ENCODE peak calls at places on chromosomes 2 and 18, in seven cellular contexts. I, S, T, F, W, R and E are unnamed samples.

GRCh38 chr2:96329870-96330269 is 4.8 kb downstream of the ITPRIPL1 start:
- ATAC-seq in F (no peak), W (no peak), I (no peak), R (no peak), S (no peak), T (no peak), E (no peak)

GRCh38 chr2:143217512-143218136 is 88.4 kb downstream of the ARHGAP15 start:
- ATAC-seq in R (peak; percentile 65), S (no peak), T (no peak), I (peak; percentile 16), W (peak; percentile 44), F (no peak), E (no peak)

GRCh38 chr18:1103567-1103966 is 198.9 kb downstream of the ADCYAP1 start:
- ATAC-seq in T (no peak), I (no peak), S (no peak), R (no peak), F (no peak), W (no peak), E (no peak)

GRCh38 chr2:161161074-161161577 is 898 bp downstream of the TANK start:
- ATAC-seq in S (peak; percentile 4), T (no peak), W (peak; percentile 55), I (peak; percentile 49), F (no peak), R (peak; percentile 41), E (no peak)

GRCh38 chr2:30325542-30326328 is 94.4 kb downstream of the LBH start:
- ATAC-seq in T (no peak), F (no peak), S (no peak), R (peak; percentile 85), W (no peak), I (no peak), E (peak; percentile 67)

GRCh38 chr18:78638889-78639596 is 340.6 kb upstream of the SALL3 start:
- ATAC-seq in W (no peak), R (no peak), T (no peak), S (no peak), I (no peak), F (no peak), E (no peak)

GRCh38 chr2:231245253-231246094 is 47.0 kb downstream of the ARMC9 start:
- ATAC-seq in T (no peak), I (peak; percentile 41), W (no peak), F (peak; percentile 57), R (no peak), S (peak; percentile 72), E (no peak)

GRCh38 chr2:218003994-218004419 is 1.2 kb upstream of the TNS1 start:
- ATAC-seq in F (peak; percentile 92), S (no peak), W (peak; percentile 34), T (peak; percentile 87), R (peak; percentile 55), I (no peak), E (peak; percentile 25)

GRCh38 chr2:232449964-232450363 is 6.0 kb upstream of the ALPI start:
- ATAC-seq in F (no peak), I (no peak), W (no peak), R (peak; percentile 27), S (peak; percentile 38), T (no peak), E (no peak)

GRCh38 chr2:232633413-232634318 is at the start of gene EFHD1:
- ATAC-seq in R (peak; percentile 87), W (peak; percentile 92), S (peak; percentile 91), F (peak; percentile 92), I (peak; percentile 84), T (peak; percentile 91), E (peak; percentile 78)

GRCh38 chr2:9167718-9168657 is 38.6 kb upstream of the ASAP2 start:
- ATAC-seq in R (no peak), W (no peak), F (no peak), I (no peak), T (no peak), S (no peak), E (no peak)

GRCh38 chr2:239142806-239143205 is 258.0 kb downstream of the HDAC4 start:
- ATAC-seq in I (no peak), S (no peak), R (no peak), W (no peak), F (no peak), T (no peak), E (no peak)

GRCh38 chr2:196171946-196172345 is 568 bp upstream of the STK17B start:
- ATAC-seq in T (no peak), I (no peak), S (peak; percentile 5), R (peak; percentile 2), F (no peak), W (peak; percentile 2), E (peak; percentile 0)

GRCh38 chr2:222427606-222428320 is 3.4 kb downstream of the SGPP2 start:
- ATAC-seq in S (no peak), T (no peak), W (no peak), R (no peak), I (no peak), F (no peak), E (peak; percentile 13)

GRCh38 chr2:230773039-230773773 is 60.6 kb downstream of the CAB39 start:
- ATAC-seq in T (no peak), I (peak; percentile 78), F (no peak), R (no peak), S (no peak), W (peak; percentile 71), E (peak; percentile 48)

GRCh38 chr18:77086656-77087390 is 45.8 kb downstream of the MBP start:
- ATAC-seq in S (no peak), T (no peak), W (no peak), I (no peak), R (no peak), F (peak; percentile 67), E (no peak)

GRCh38 chr2:240622631-240623235 is 2.5 kb upstream of the GPR35 start:
- ATAC-seq in T (no peak), F (no peak), W (no peak), I (peak; percentile 18), S (no peak), R (no peak), E (no peak)

GRCh38 chr2:171404719-171405118 is 29.1 kb downstream of the METTL8 start:
- ATAC-seq in T (no peak), R (no peak), W (no peak), S (no peak), F (no peak), I (no peak), E (peak; percentile 55)